ENCODE peak calls at places on chromosomes 12 and 14, in seven cellular contexts. G is GM12865; A is CD8-positive, alpha-beta T cell; J is heart right ventricle; D is epithelial cell of esophagus; X is bronchial epithelial cell; Q is GM12878. E is an unnamed sample.

GRCh38 chr14:61179061-61179675 is 102.0 kb downstream of the TMEM30B start:
- DNase-seq in D (no peak), A (no peak), J (no peak), X (peak; percentile 32), G (no peak), Q (no peak), E (no peak)

GRCh38 chr14:59918824-59919581 is 941 bp upstream of the LRRC9 start:
- DNase-seq in X (peak; percentile 35), A (no peak), J (no peak), D (peak; percentile 27), Q (no peak), G (peak; percentile 21), E (no peak)

GRCh38 chr12:24911284-24911791 is 37.6 kb downstream of the BCAT1 start:
- DNase-seq in D (no peak), A (no peak), Q (no peak), X (no peak), J (no peak), G (no peak), E (no peak)

GRCh38 chr12:6956332-6956727 is 5.2 kb downstream of the PTPN6 start:
- DNase-seq in Q (no peak), J (no peak), G (peak; percentile 78), D (no peak), A (no peak), X (no peak), E (no peak)

GRCh38 chr12:51683763-51684357 is 92.8 kb downstream of the SCN8A start:
- DNase-seq in G (no peak), X (peak; percentile 76), J (no peak), D (peak; percentile 69), Q (no peak), A (no peak), E (no peak)

GRCh38 chr12:108511633-108512540 is 3.2 kb upstream of the FICD start:
- DNase-seq in J (peak; percentile 59), G (peak; percentile 91), D (peak; percentile 74), X (peak; percentile 63), A (peak; percentile 71), Q (peak; percentile 78), E (peak; percentile 67)

GRCh38 chr12:6650832-6651231 is 3.6 kb upstream of the ACRBP start:
- DNase-seq in G (no peak), Q (no peak), A (no peak), J (no peak), X (no peak), D (no peak), E (no peak)

GRCh38 chr14:31955941-31956579 is 121.0 kb upstream of the ARHGAP5 start:
- DNase-seq in J (no peak), A (no peak), X (peak; percentile 52), D (peak; percentile 43), G (no peak), Q (no peak), E (no peak)

GRCh38 chr12:131902332-131903241 is 8.2 kb downstream of the ULK1 start:
- DNase-seq in J (peak; percentile 4), D (no peak), Q (no peak), X (peak; percentile 31), A (no peak), G (no peak), E (no peak)

GRCh38 chr12:52860102-52860838 is 11.5 kb upstream of the KRT78 start:
- DNase-seq in A (no peak), X (peak; percentile 96), D (peak; percentile 97), G (no peak), J (no peak), Q (no peak), E (no peak)

GRCh38 chr12:3216097-3216496 is 138.9 kb downstream of the TSPAN9 start:
- DNase-seq in A (no peak), G (no peak), J (no peak), X (no peak), D (no peak), Q (no peak), E (no peak)

GRCh38 chr12:73598626-73599025 is 939.0 kb upstream of the ATXN7L3B start:
- DNase-seq in D (peak; percentile 14), G (no peak), Q (no peak), J (no peak), X (peak; percentile 17), A (no peak), E (no peak)

GRCh38 chr12:64080319-64081008 is 141.6 kb downstream of the KICS2 start:
- DNase-seq in D (peak; percentile 93), Q (no peak), J (no peak), A (no peak), X (peak; percentile 95), G (no peak), E (no peak)

GRCh38 chr12:54229624-54230212 is 40.9 kb upstream of the SMUG1 start:
- DNase-seq in J (no peak), D (peak; percentile 95), X (peak; percentile 98), A (no peak), Q (no peak), G (peak; percentile 40), E (no peak)

GRCh38 chr12:21843795-21844194 is 69.3 kb upstream of the KCNJ8 start:
- DNase-seq in J (no peak), X (no peak), D (no peak), A (no peak), G (no peak), Q (no peak), E (no peak)

GRCh38 chr12:8562310-8562709 is 21.6 kb upstream of the CLEC4E start:
- DNase-seq in G (no peak), A (no peak), X (no peak), J (no peak), D (peak; percentile 39), Q (no peak), E (no peak)

GRCh38 chr12:117733292-117733805 is 235.4 kb downstream of the KSR2 start:
- DNase-seq in X (no peak), A (no peak), Q (no peak), G (no peak), D (no peak), J (no peak), E (no peak)

GRCh38 chr12:16949351-16949750 is 343.4 kb upstream of the LMO3 start:
- DNase-seq in A (no peak), X (no peak), J (no peak), D (no peak), G (no peak), Q (no peak), E (no peak)

GRCh38 chr12:89636054-89636775 is 72.4 kb downstream of the ATP2B1 start:
- DNase-seq in X (peak; percentile 91), Q (no peak), A (no peak), D (peak; percentile 81), G (no peak), J (no peak), E (no peak)

GRCh38 chr12:32148372-32148771 is 41.7 kb downstream of the BICD1 start:
- DNase-seq in D (peak; percentile 84), X (peak; percentile 84), G (no peak), Q (no peak), J (no peak), A (no peak), E (no peak)

GRCh38 chr12:56288705-56289387 is 11.3 kb downstream of the CS start:
- DNase-seq in J (no peak), D (no peak), G (no peak), Q (no peak), X (no peak), A (no peak), E (no peak)

GRCh38 chr12:99983721-99984258 is 946 bp downstream of the ANKS1B start:
- DNase-seq in G (no peak), D (peak; percentile 0), J (no peak), X (no peak), A (no peak), Q (no peak), E (no peak)

GRCh38 chr12:75954076-75954475 is 77.5 kb downstream of the PHLDA1 start:
- DNase-seq in D (peak; percentile 94), A (no peak), J (no peak), X (peak; percentile 99), Q (no peak), G (no peak), E (no peak)

GRCh38 chr12:121427556-121428055 is 27.7 kb downstream of the RNF34 start:
- DNase-seq in X (no peak), J (no peak), D (no peak), Q (no peak), A (no peak), G (no peak), E (no peak)

GRCh38 chr12:41034686-41035085 is 153.4 kb upstream of the PDZRN4 start:
- DNase-seq in A (no peak), Q (no peak), G (no peak), J (no peak), D (peak; percentile 43), X (peak; percentile 62), E (no peak)

GRCh38 chr12:3107071-3107583 is 29.9 kb downstream of the TSPAN9 start:
- DNase-seq in A (no peak), G (no peak), J (no peak), Q (no peak), D (peak; percentile 21), X (no peak), E (no peak)

GRCh38 chr14:63940387-63940786 is 87.6 kb downstream of the SYNE2 start:
- DNase-seq in G (peak; percentile 54), Q (no peak), X (no peak), A (no peak), J (no peak), D (no peak), E (no peak)

GRCh38 chr12:98456583-98457573 is 58.5 kb upstream of the TMPO start:
- DNase-seq in G (peak; percentile 18), J (peak; percentile 18), Q (no peak), A (no peak), D (peak; percentile 36), X (no peak), E (no peak)

GRCh38 chr12:51948066-51948465 is 3.4 kb upstream of the ACVR1B start:
- DNase-seq in Q (no peak), X (no peak), A (no peak), J (no peak), G (no peak), D (no peak), E (no peak)

GRCh38 chr12:4802841-4803240 is 82.6 kb downstream of the GALNT8 start:
- DNase-seq in D (no peak), X (no peak), A (no peak), G (no peak), J (no peak), Q (no peak), E (no peak)
- TF ChIP-seq CTCF in D (no peak), X (no peak), A (no peak), G (no peak), J (no peak), Q (no peak), E (no peak)

GRCh38 chr14:105532735-105533141 is 6.4 kb downstream of the TMEM121 start:
- DNase-seq in Q (no peak), G (peak; percentile 84), X (no peak), J (no peak), A (no peak), D (no peak), E (no peak)
- TF ChIP-seq CTCF in Q (peak; percentile 48), G (peak; percentile 70), X (peak; percentile 26), J (peak; percentile 39), A (no peak), D (peak; percentile 8), E (peak; percentile 73)

DNA sequence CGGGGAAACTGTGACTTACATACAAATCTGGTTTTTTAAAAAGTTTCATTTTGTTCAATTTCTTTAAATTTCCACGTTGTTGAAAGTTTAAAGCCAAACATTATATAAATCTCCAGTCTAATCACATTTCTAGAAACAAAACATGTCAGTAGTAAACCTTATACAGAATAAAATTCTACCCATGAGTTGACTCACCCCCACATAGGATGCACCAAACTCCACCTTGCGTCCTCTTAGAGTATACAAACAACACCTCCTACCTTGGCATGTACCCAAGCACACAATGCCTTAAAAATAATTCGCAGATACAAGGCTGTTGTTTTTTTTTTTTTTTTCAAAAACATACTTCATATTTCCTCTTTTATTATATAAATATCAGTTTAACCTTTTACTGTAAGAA is 3.4 kb downstream of the FBXL14 start:
- DNase-seq in D (peak; percentile 78), J (no peak), Q (no peak), X (peak; percentile 77), A (no peak), G (peak; percentile 42), E (no peak)
- TF ChIP-seq CTCF in D (peak; percentile 43), J (peak; percentile 12), Q (no peak), X (peak; percentile 20), A (peak; percentile 48), G (no peak), E (peak; percentile 11)

GRCh38 chr12:115468087-115468510 is 784.1 kb upstream of the TBX3 start:
- DNase-seq in G (peak; percentile 22), J (no peak), D (peak; percentile 34), Q (no peak), X (peak; percentile 19), A (no peak), E (no peak)
- TF ChIP-seq CTCF in G (no peak), J (no peak), D (no peak), Q (no peak), X (no peak), A (no peak), E (no peak)